ENCODE peak calls at places on chromosomes 13 and 19, in nine cellular contexts. J, S, X, T, C, G, N, A and O are unnamed samples.

GRCh38 chr19:13060233-13060963 is 42.3 kb downstream of the LYL1 start:
- DNase-seq in A (no peak), S (no peak), N (no peak), G (no peak), J (no peak), X (no peak), C (no peak), T (no peak), O (no peak)

GRCh38 chr13:53250272-53250875 is 221.8 kb downstream of the OLFM4 start:
- DNase-seq in X (no peak), C (no peak), A (peak; percentile 72), N (peak; percentile 64), S (peak; percentile 75), T (peak; percentile 38), G (peak; percentile 64), J (no peak), O (peak; percentile 48)

GRCh38 chr19:6903446-6903845 is 16.1 kb downstream of the ADGRE1 start:
- DNase-seq in X (no peak), N (no peak), T (no peak), S (no peak), C (no peak), J (no peak), A (no peak), G (no peak), O (no peak)

GRCh38 chr13:29438772-29439171 is 156.7 kb downstream of the SLC7A1 start:
- DNase-seq in J (no peak), X (no peak), C (no peak), T (no peak), N (no peak), A (no peak), G (no peak), S (no peak), O (no peak)

GRCh38 chr13:83182845-83183244 is 699.4 kb downstream of the SLITRK1 start:
- DNase-seq in S (no peak), G (no peak), T (no peak), C (no peak), N (no peak), X (no peak), J (no peak), A (no peak), O (no peak)

GRCh38 chr13:110366733-110367132 is 59.6 kb downstream of the COL4A2 start:
- DNase-seq in N (no peak), J (no peak), A (no peak), X (no peak), T (no peak), S (peak; percentile 81), C (no peak), G (no peak), O (no peak)

GRCh38 chr19:5782945-5783919 is 1.3 kb downstream of the PRR22 start:
- DNase-seq in N (no peak), X (no peak), A (no peak), T (no peak), G (no peak), S (no peak), C (no peak), J (no peak), O (no peak)

GRCh38 chr19:35596366-35596999 is 10.5 kb downstream of the PMIS2 start:
- DNase-seq in G (no peak), X (no peak), N (no peak), S (peak; percentile 12), T (no peak), J (no peak), C (peak; percentile 54), A (no peak), O (no peak)

GRCh38 chr13:61954092-61954491 is 538.4 kb upstream of the PCDH20 start:
- DNase-seq in N (no peak), S (peak; percentile 31), C (no peak), T (no peak), A (peak; percentile 0), J (no peak), G (no peak), X (no peak), O (no peak)

GRCh38 chr13:111644750-111645149 is 324.3 kb downstream of the TEX29 start:
- DNase-seq in G (no peak), X (no peak), C (no peak), S (no peak), T (no peak), J (no peak), N (no peak), A (no peak), O (no peak)

GRCh38 chr19:6065685-6066365 is 44.5 kb downstream of the RFX2 start:
- DNase-seq in A (peak; percentile 30), C (peak; percentile 43), T (no peak), X (no peak), S (peak; percentile 66), N (peak; percentile 42), G (peak; percentile 65), J (peak; percentile 16), O (no peak)

GRCh38 chr19:10321874-10322835 is 6.3 kb upstream of the FDX2 start:
- DNase-seq in N (peak; percentile 90), J (no peak), T (no peak), C (no peak), A (no peak), X (no peak), G (no peak), S (no peak), O (no peak)

GRCh38 chr19:40217921-40218890 is at the start of gene TTC9B:
- DNase-seq in C (peak; percentile 71), S (no peak), X (no peak), T (no peak), A (no peak), J (no peak), N (no peak), G (no peak), O (no peak)